ENCODE peak calls at places on chromosomes 4 and X, in nine cellular contexts. R, J, Z, A, Y, O, L, G and E are unnamed samples.

GRCh38 chr4:144289687-144290433 is 149.3 kb upstream of the GYPA start:
- DNase-seq in R (no peak), J (no peak), Z (no peak), A (no peak), Y (no peak), O (no peak), L (no peak), G (no peak), E (no peak)

GRCh38 chr4:186266699-186267467 is 894 bp downstream of the F11 start:
- DNase-seq in R (no peak), J (peak), Z (no peak), A (peak), Y (no peak), O (no peak), L (peak), G (peak), E (no peak)

GRCh38 chr4:29320947-29321583 is 1399.1 kb upstream of the PCDH7 start:
- DNase-seq in R (no peak), J (peak), Z (no peak), A (no peak), Y (no peak), O (no peak), L (no peak), G (no peak), E (no peak)

GRCh38 chr4:73603307-73603710 is 16.9 kb downstream of the RASSF6 start:
- DNase-seq in R (peak), J (no peak), Z (no peak), A (peak), Y (peak), O (peak), L (no peak), G (peak), E (no peak)

GRCh38 chr4:78482281-78482680 is 69.3 kb upstream of the ANXA3 start:
- DNase-seq in R (no peak), J (no peak), Z (no peak), A (no peak), Y (no peak), O (no peak), L (no peak), G (no peak), E (no peak)

GRCh38 chr4:25863906-25864418 is 1.2 kb upstream of the SEL1L3 start:
- DNase-seq in R (no peak), J (peak), Z (peak), A (no peak), Y (no peak), O (no peak), L (peak), G (no peak), E (no peak)

GRCh38 chrX:16966745-16967144 is 20.3 kb downstream of the REPS2 start:
- DNase-seq in R (no peak), J (no peak), Z (no peak), A (no peak), Y (no peak), O (no peak), L (no peak), G (no peak), E (no peak)

GRCh38 chrX:19743386-19743785 is 144.0 kb downstream of the SH3KBP1 start:
- DNase-seq in R (no peak), J (no peak), Z (no peak), A (no peak), Y (no peak), O (no peak), L (no peak), G (no peak), E (no peak)

GRCh38 chr4:102641796-102642195 is 119.0 kb downstream of the MANBA start:
- DNase-seq in R (no peak), J (no peak), Z (no peak), A (no peak), Y (no peak), O (no peak), L (no peak), G (no peak), E (no peak)

GRCh38 chrX:26558719-26559386 is 342.9 kb downstream of the MAGEB5 start:
- DNase-seq in R (no peak), J (no peak), Z (no peak), A (no peak), Y (no peak), O (no peak), L (no peak), G (no peak), E (no peak)

GRCh38 chrX:26557691-26558321 is 341.8 kb downstream of the MAGEB5 start:
- DNase-seq in R (no peak), J (no peak), Z (no peak), A (no peak), Y (no peak), O (no peak), L (no peak), G (no peak), E (no peak)

DNA sequence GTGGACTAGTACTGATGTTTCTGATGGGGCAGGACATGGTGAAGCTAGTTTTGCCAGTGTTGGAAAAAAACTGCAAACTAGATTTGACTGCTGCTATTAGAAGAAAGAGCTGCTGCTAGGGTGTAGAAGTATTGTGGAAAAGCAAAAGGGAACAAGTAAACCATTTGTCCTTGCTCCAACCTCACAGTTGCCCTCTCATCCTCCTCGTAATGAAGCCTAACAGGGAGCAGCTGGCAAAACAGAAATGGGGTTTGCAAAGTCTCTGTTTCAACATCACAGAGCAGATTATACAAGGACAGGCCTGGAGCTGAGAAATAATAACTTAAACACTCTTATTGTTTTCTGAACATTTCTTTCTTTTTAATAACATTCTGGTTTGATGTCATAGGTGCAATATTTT is 346.2 kb downstream of the MAGEB5 start:
- DNase-seq in R (no peak), J (no peak), Z (no peak), A (no peak), Y (no peak), O (no peak), L (no peak), G (no peak), E (no peak)
- TF ChIP-seq CTCF in R (no peak), J (no peak), Z (no peak), A (no peak), Y (no peak), O (no peak), L (no peak), G (no peak), E (no peak)

DNA sequence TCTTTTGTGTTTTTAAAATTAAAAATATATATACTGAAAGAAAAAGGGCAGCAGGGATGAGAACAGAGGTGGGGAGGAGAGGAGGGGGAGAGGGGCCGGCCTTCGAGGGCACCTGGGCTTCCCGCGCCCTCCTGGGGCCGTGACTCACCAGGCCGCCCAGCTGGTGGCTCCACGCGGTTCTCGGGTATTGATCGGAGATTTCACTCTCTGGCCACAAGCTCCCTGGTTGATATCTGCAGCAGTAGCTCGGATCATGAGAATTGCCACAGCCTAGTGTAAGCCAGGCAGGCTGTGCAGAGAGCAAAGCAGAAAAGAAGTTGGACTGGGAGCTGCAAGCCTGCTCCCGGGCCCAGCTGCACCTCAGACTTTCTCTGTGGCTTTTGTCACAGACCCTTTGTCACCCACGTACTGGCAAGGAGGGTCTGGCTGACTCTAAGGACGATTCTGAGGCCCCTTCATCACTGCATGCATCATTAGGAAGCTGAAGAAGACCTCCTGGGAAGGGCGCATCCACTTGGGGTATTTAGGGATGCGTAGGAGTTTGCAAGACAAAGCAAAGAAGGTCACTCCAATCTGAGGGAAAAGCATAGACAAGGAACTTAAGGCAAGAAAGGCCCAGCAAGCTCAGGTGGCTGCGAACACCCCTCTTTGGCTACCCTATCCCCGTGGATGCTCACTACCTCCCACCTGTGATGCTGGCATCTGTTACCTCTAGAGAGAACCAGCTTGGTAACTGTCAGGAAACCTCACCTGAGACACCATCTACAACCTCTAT is 71.7 kb downstream of the CPZ start:
- DNase-seq in R (no peak), J (no peak), Z (no peak), A (no peak), Y (no peak), O (no peak), L (no peak), G (no peak), E (no peak)
- TF ChIP-seq CTCF in R (no peak), J (no peak), Z (no peak), A (no peak), Y (no peak), O (no peak), L (no peak), G (no peak), E (no peak)

GRCh38 chrX:9183481-9183880 is 149.6 kb upstream of the FAM9B start:
- DNase-seq in R (peak), J (no peak), Z (no peak), A (no peak), Y (no peak), O (no peak), L (no peak), G (no peak), E (no peak)
- TF ChIP-seq CTCF in R (no peak), J (no peak), Z (no peak), A (no peak), Y (no peak), O (no peak), L (no peak), G (no peak), E (no peak)

DNA sequence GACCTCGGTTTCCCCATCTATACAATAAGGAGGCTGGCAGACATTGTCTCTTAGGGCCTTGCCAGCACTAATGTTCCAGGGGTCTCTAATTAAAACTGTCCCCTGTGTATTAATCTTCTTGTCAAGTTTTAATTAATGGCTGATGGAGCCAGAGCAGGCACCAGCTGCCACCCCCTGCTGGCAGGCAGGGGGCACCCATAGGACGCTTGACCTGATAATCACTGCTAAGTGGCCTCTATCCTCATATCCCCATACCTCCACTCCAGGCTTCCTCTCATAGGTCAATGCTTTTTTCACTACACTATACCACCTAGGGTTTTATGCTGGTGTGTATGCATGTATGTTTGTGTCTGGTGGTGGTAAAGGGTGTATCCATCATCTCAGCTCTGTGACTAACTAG is 89.4 kb downstream of the EFNB1 start:
- DNase-seq in R (no peak), J (no peak), Z (no peak), A (no peak), Y (no peak), O (no peak), L (no peak), G (no peak), E (no peak)
- TF ChIP-seq CTCF in R (no peak), J (no peak), Z (peak), A (no peak), Y (peak), O (no peak), L (no peak), G (no peak), E (no peak)